ENCODE peak calls at places on chromosomes 12 and 14, in eight cellular contexts. W, P, C, F, D, O, V and Q are unnamed samples.

GRCh38 chr14:55662757-55663156 is 82.8 kb downstream of the KTN1 start:
- DNase-seq in W (no peak), P (no peak), C (no peak), F (no peak), D (no peak), O (no peak), V (no peak), Q (no peak)

GRCh38 chr14:97027256-97027999 is 230.2 kb downstream of the VRK1 start:
- DNase-seq in W (no peak), P (no peak), C (no peak), F (no peak), D (no peak), O (no peak), V (no peak), Q (no peak)

GRCh38 chr12:24584032-24584675 is 364.7 kb downstream of the BCAT1 start:
- DNase-seq in W (no peak), P (no peak), C (no peak), F (no peak), D (no peak), O (no peak), V (no peak), Q (no peak)

GRCh38 chr12:109864916-109865315 is 15.4 kb downstream of the GLTP start:
- DNase-seq in W (no peak), P (no peak), C (no peak), F (no peak), D (no peak), O (no peak), V (no peak), Q (no peak)

GRCh38 chr14:78310263-78310662 is 140.1 kb downstream of the NRXN3 start:
- DNase-seq in W (no peak), P (no peak), C (no peak), F (no peak), D (no peak), O (no peak), V (no peak), Q (no peak)

GRCh38 chr12:94733727-94734126 is 83.4 kb upstream of the TMCC3 start:
- DNase-seq in W (no peak), P (no peak), C (no peak), F (no peak), D (no peak), O (no peak), V (no peak), Q (no peak)

GRCh38 chr14:32450919-32451675 is 122.0 kb downstream of the AKAP6 start:
- DNase-seq in W (no peak), P (no peak), C (no peak), F (no peak), D (no peak), O (no peak), V (no peak), Q (no peak)

GRCh38 chr14:43540948-43541347 is 966.1 kb downstream of the FSCB start:
- DNase-seq in W (no peak), P (no peak), C (no peak), F (no peak), D (no peak), O (peak), V (no peak), Q (no peak)

GRCh38 chr12:32454075-32454474 is 54.7 kb downstream of the FGD4 start:
- DNase-seq in W (no peak), P (no peak), C (peak), F (no peak), D (no peak), O (no peak), V (peak), Q (no peak)

GRCh38 chr14:89369656-89370055 is 47.4 kb downstream of the FOXN3 start:
- DNase-seq in W (no peak), P (no peak), C (no peak), F (no peak), D (no peak), O (no peak), V (no peak), Q (no peak)

GRCh38 chr12:105358789-105359188 is 28.3 kb downstream of the C12orf75 start:
- DNase-seq in W (no peak), P (no peak), C (no peak), F (no peak), D (no peak), O (no peak), V (no peak), Q (no peak)

GRCh38 chr12:109053382-109054123 is 1.2 kb downstream of the USP30 start:
- DNase-seq in W (peak), P (peak), C (no peak), F (peak), D (no peak), O (no peak), V (peak), Q (no peak)

GRCh38 chr12:80321653-80322052 is 122.4 kb upstream of the PTPRQ start:
- DNase-seq in W (no peak), P (no peak), C (peak), F (no peak), D (no peak), O (no peak), V (no peak), Q (no peak)

GRCh38 chr14:56351861-56352260 is 227.7 kb upstream of the TMEM260 start:
- DNase-seq in W (no peak), P (no peak), C (peak), F (no peak), D (no peak), O (no peak), V (peak), Q (no peak)

GRCh38 chr14:92944976-92945375 is 22.0 kb downstream of the CHGA start:
- DNase-seq in W (no peak), P (no peak), C (no peak), F (no peak), D (no peak), O (no peak), V (no peak), Q (no peak)

GRCh38 chr12:63068857-63069442 is 82.1 kb downstream of the AVPR1A start:
- DNase-seq in W (peak), P (no peak), C (peak), F (no peak), D (no peak), O (peak), V (peak), Q (no peak)

GRCh38 chr12:123384318-123384993 is 524 bp downstream of the KMT5A start:
- DNase-seq in W (peak), P (peak), C (no peak), F (peak), D (no peak), O (peak), V (no peak), Q (no peak)

GRCh38 chr14:105465209-105466031 is 9.2 kb upstream of the CRIP2 start:
- DNase-seq in W (no peak), P (no peak), C (no peak), F (no peak), D (no peak), O (no peak), V (no peak), Q (no peak)

GRCh38 chr12:131087991-131088700 is 134.4 kb downstream of the ADGRD1 start:
- DNase-seq in W (no peak), P (no peak), C (no peak), F (peak), D (no peak), O (no peak), V (no peak), Q (peak)

GRCh38 chr12:98388126-98388525 is 127.3 kb upstream of the TMPO start:
- DNase-seq in W (no peak), P (no peak), C (no peak), F (no peak), D (no peak), O (no peak), V (no peak), Q (no peak)

GRCh38 chr12:93857917-93858513 is 180.8 kb downstream of the CRADD start:
- DNase-seq in W (no peak), P (no peak), C (no peak), F (no peak), D (no peak), O (no peak), V (no peak), Q (no peak)

GRCh38 chr14:38904959-38905358 is 198.1 kb downstream of the SEC23A start:
- DNase-seq in W (no peak), P (no peak), C (no peak), F (no peak), D (no peak), O (no peak), V (no peak), Q (no peak)

GRCh38 chr14:77311217-77311616 is 9.5 kb downstream of the POMT2 start:
- DNase-seq in W (no peak), P (no peak), C (peak), F (no peak), D (no peak), O (no peak), V (peak), Q (no peak)

GRCh38 chr12:49019435-49020317 is 1.1 kb upstream of the PRKAG1 start:
- DNase-seq in W (peak), P (no peak), C (peak), F (no peak), D (peak), O (peak), V (peak), Q (no peak)
- TF ChIP-seq CTCF in W (peak), P (no peak), C (peak), F (no peak), D (peak), O (peak), V (peak), Q (no peak)

GRCh38 chr12:30440826-30441602 is 254.7 kb downstream of the IPO8 start:
- DNase-seq in W (no peak), P (no peak), C (peak), F (no peak), D (no peak), O (peak), V (peak), Q (no peak)

GRCh38 chr12:30437044-30437443 is 258.6 kb downstream of the IPO8 start:
- DNase-seq in W (no peak), P (no peak), C (peak), F (no peak), D (no peak), O (no peak), V (peak), Q (no peak)

GRCh38 chr12:30437616-30438015 is 258.1 kb downstream of the IPO8 start:
- DNase-seq in W (no peak), P (no peak), C (peak), F (no peak), D (no peak), O (no peak), V (peak), Q (no peak)

DNA sequence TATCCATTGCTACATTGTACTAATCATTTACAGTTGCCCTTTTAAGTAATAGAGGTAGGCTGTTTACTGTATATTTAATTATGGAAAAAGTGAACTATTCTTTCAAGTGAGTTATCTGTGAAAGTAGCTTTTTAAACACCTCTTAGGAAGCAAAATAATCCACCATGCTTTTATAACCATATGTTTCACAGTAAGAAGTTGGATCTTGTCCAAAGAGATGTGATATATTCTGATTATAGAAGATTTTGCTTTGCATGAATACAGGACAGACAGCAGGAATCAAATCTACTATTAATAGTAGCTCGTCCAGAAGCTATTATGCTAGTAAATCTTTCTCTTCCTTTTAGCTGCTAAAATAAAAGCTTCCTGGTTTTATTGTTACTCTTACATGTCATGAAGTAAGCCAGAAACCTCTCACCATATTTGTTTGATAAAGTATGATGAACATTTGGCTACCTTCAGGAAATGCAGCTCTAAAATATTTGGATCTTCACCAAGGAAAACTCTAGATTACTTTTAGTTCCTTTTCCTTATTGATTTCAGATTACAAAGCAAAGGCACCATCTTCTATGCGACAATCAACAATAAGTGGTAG is 257.0 kb downstream of the IPO8 start:
- DNase-seq in W (no peak), P (no peak), C (no peak), F (no peak), D (no peak), O (no peak), V (no peak), Q (no peak)
- TF ChIP-seq CTCF in W (no peak), P (no peak), C (no peak), F (no peak), D (no peak), O (no peak), V (no peak), Q (no peak)

GRCh38 chr12:121383601-121384019 is 16.3 kb upstream of the RNF34 start:
- DNase-seq in W (no peak), P (no peak), C (no peak), F (no peak), D (no peak), O (no peak), V (no peak), Q (no peak)
- TF ChIP-seq CTCF in W (no peak), P (no peak), C (no peak), F (no peak), D (no peak), O (peak), V (peak), Q (no peak)

DNA sequence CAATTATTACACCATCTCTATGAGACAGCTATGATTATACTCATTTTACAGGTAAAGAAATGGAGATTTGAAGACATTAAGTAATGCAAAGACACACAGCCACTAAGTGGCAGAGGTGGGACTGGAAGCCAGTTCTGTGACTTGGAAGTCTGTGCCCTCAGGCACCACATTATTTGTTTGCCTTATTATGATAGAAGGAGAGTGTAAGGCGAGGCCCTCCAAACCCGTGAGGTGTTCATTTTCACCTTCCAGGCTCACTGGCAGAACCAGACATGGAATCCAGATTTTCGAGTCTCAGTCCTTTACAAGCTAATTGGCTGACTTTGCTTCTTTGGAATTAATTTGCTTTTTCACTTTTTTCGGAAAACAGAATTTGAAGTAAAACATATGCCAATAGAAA is 107.9 kb downstream of the CAND1 start:
- DNase-seq in W (no peak), P (no peak), C (no peak), F (no peak), D (no peak), O (no peak), V (no peak), Q (no peak)
- TF ChIP-seq CTCF in W (no peak), P (no peak), C (no peak), F (no peak), D (no peak), O (no peak), V (no peak), Q (no peak)

GRCh38 chr14:106875503-106875902 is 1349.1 kb downstream of the TMEM121 start:
- DNase-seq in W (peak), P (peak), C (no peak), F (no peak), D (no peak), O (no peak), V (no peak), Q (peak)
- TF ChIP-seq CTCF in W (peak), P (no peak), C (no peak), F (peak), D (peak), O (no peak), V (no peak), Q (no peak)

GRCh38 chr14:67428501-67429031 is 16.6 kb upstream of the PLEK2 start:
- DNase-seq in W (no peak), P (no peak), C (peak), F (no peak), D (no peak), O (no peak), V (peak), Q (peak)
- TF ChIP-seq CTCF in W (no peak), P (no peak), C (no peak), F (no peak), D (no peak), O (no peak), V (peak), Q (no peak)

DNA sequence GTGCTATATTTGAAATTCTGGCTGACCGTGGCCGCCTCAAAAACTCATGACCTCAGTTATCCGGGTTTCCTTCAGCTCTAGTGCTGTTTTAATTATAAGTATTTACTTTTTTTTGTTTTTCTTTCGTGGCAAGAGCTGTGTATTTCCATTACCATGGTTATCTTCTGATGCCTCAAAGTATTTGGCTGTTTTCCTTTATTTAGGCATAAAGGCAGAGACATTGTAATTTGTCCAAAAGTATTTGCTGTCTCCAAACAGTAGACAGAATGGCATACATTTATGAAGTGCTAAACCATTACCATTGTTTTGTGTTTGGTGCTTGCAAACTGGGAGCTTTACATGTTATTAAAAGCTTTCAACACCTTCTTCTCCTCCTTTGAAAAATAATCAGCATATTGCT is 46.2 kb downstream of the FLRT2 start:
- DNase-seq in W (no peak), P (no peak), C (no peak), F (no peak), D (no peak), O (no peak), V (no peak), Q (no peak)
- TF ChIP-seq CTCF in W (no peak), P (no peak), C (no peak), F (no peak), D (no peak), O (no peak), V (no peak), Q (no peak)